ENCODE peak calls at places on chromosome 3, in nine cellular contexts. M is activated T-cell treated with anti-CD3 and anti-CD28 coated beads, Interleukin-2, amount 50 U/mL, for 48 hours; I is HTR-8/SVneo; J is activated naive CD8-positive, alpha-beta T cell treated with anti-CD3 and anti-CD28 coated beads, Interleukin-2, amount 10 ng/mL, durations not matched to agents 7 days and 5 days; W is germinal center; U is HT1080; A is EL; B is stimulated activated CD4-positive, alpha-beta T cell treated with anti-CD3 and anti-CD28 coated beads, Interleukin-1b, Interleukin-23, amount 100 ng/mL, for 1 hour; K is Peyer's patch. E is an unnamed sample.

GRCh38 chr3:12400795-12401194 is 83.5 kb upstream of the TSEN2 start:
- DNase-seq in A (peak), U (peak), W (no peak), J (no peak), I (no peak), B (no peak), M (no peak), K (no peak), E (no peak)

GRCh38 chr3:195921334-195921771 is 13.0 kb upstream of the TNK2 start:
- DNase-seq in W (no peak), B (no peak), K (no peak), A (no peak), J (no peak), M (no peak), I (no peak), U (no peak), E (no peak)

GRCh38 chr3:122773856-122774535 is 19.6 kb downstream of the HSPBAP1 start:
- DNase-seq in M (no peak), A (no peak), U (no peak), W (no peak), B (no peak), K (no peak), I (no peak), J (no peak), E (no peak)

GRCh38 chr3:168885028-168885427 is 778.5 kb downstream of the MECOM start:
- DNase-seq in I (no peak), J (no peak), B (no peak), W (no peak), K (no peak), A (peak), U (peak), M (no peak), E (no peak)

GRCh38 chr3:50737511-50738251 is 63.0 kb downstream of the DOCK3 start:
- DNase-seq in I (no peak), J (no peak), K (no peak), M (no peak), B (no peak), U (no peak), A (no peak), W (no peak), E (no peak)

GRCh38 chr3:150216041-150216811 is 191.9 kb upstream of the TSC22D2 start:
- DNase-seq in B (no peak), I (peak), W (no peak), U (peak), M (no peak), J (no peak), A (peak), K (no peak), E (no peak)

GRCh38 chr3:87167634-87168456 is 59.3 kb upstream of the CHMP2B start:
- DNase-seq in K (no peak), M (no peak), A (peak), I (peak), U (peak), B (no peak), W (no peak), J (no peak), E (no peak)

GRCh38 chr3:187361835-187362234 is 6.3 kb upstream of the RTP4 start:
- DNase-seq in M (no peak), B (no peak), J (no peak), I (no peak), K (no peak), W (no peak), A (no peak), U (no peak), E (no peak)